ENCODE peak calls at places on chromosomes 6 and 20, in nine cellular contexts. One of them, this sample, is unnamed.
A peak's percentile ranks its signal among the peaks of the same experiment; 100 is the strongest.

GRCh38 chr20:37543828-37544227 is 16.2 kb upstream of the BLCAP start:
- DNase-seq in NCI-H82: peak; percentile 40
- DNase-seq in stimulated activated CD8-positive, alpha-beta memory T cell treated with anti-CD3 and anti-CD28 coated beads, Interleukin-2, amount 100 ng/mL, for 1 hour: no peak
- DNase-seq in cardiac fibroblast: peak; percentile 66
- DNase-seq in NCI-H460: peak; percentile 33
- DNase-seq in brain microvascular endothelial cell: peak; percentile 41
- DNase-seq in K562: no peak
- DNase-seq in DND-41: no peak
- DNase-seq in BE2C: no peak
- DNase-seq in this sample: no peak

GRCh38 chr6:130967502-130968469 is 95.3 kb downstream of the EPB41L2 start:
- DNase-seq in NCI-H82: peak; percentile 85
- DNase-seq in stimulated activated CD8-positive, alpha-beta memory T cell treated with anti-CD3 and anti-CD28 coated beads, Interleukin-2, amount 100 ng/mL, for 1 hour: no peak
- DNase-seq in cardiac fibroblast: peak; percentile 76
- DNase-seq in NCI-H460: no peak
- DNase-seq in brain microvascular endothelial cell: peak; percentile 49
- DNase-seq in K562: peak; percentile 13
- DNase-seq in DND-41: no peak
- DNase-seq in BE2C: no peak
- DNase-seq in this sample: no peak

GRCh38 chr20:63374532-63374931 is 13.4 kb upstream of the CHRNA4 start:
- DNase-seq in NCI-H82: no peak
- DNase-seq in stimulated activated CD8-positive, alpha-beta memory T cell treated with anti-CD3 and anti-CD28 coated beads, Interleukin-2, amount 100 ng/mL, for 1 hour: no peak
- DNase-seq in cardiac fibroblast: no peak
- DNase-seq in NCI-H460: no peak
- DNase-seq in brain microvascular endothelial cell: no peak
- DNase-seq in K562: no peak
- DNase-seq in DND-41: no peak
- DNase-seq in BE2C: no peak
- DNase-seq in this sample: no peak

GRCh38 chr6:25788305-25788922 is 33.9 kb downstream of the SLC17A4 start:
- DNase-seq in NCI-H82: peak; percentile 86
- DNase-seq in stimulated activated CD8-positive, alpha-beta memory T cell treated with anti-CD3 and anti-CD28 coated beads, Interleukin-2, amount 100 ng/mL, for 1 hour: no peak
- DNase-seq in cardiac fibroblast: peak; percentile 71
- DNase-seq in NCI-H460: peak; percentile 36
- DNase-seq in brain microvascular endothelial cell: peak; percentile 38
- DNase-seq in K562: peak; percentile 65
- DNase-seq in DND-41: peak; percentile 48
- DNase-seq in BE2C: peak; percentile 76
- DNase-seq in this sample: peak; percentile 46

GRCh38 chr6:123333000-123333756 is 303.6 kb downstream of the TRDN start:
- DNase-seq in NCI-H82: no peak
- DNase-seq in stimulated activated CD8-positive, alpha-beta memory T cell treated with anti-CD3 and anti-CD28 coated beads, Interleukin-2, amount 100 ng/mL, for 1 hour: no peak
- DNase-seq in cardiac fibroblast: no peak
- DNase-seq in NCI-H460: no peak
- DNase-seq in brain microvascular endothelial cell: no peak
- DNase-seq in K562: no peak
- DNase-seq in DND-41: no peak
- DNase-seq in BE2C: no peak
- DNase-seq in this sample: no peak

GRCh38 chr20:52975024-52975732 is 3.0 kb downstream of the TSHZ2 start:
- DNase-seq in NCI-H82: no peak
- DNase-seq in stimulated activated CD8-positive, alpha-beta memory T cell treated with anti-CD3 and anti-CD28 coated beads, Interleukin-2, amount 100 ng/mL, for 1 hour: no peak
- DNase-seq in cardiac fibroblast: no peak
- DNase-seq in NCI-H460: no peak
- DNase-seq in brain microvascular endothelial cell: no peak
- DNase-seq in K562: no peak
- DNase-seq in DND-41: no peak
- DNase-seq in BE2C: peak; percentile 69
- DNase-seq in this sample: no peak

GRCh38 chr6:122124908-122125307 is 274.5 kb upstream of the HSF2 start:
- DNase-seq in NCI-H82: no peak
- DNase-seq in stimulated activated CD8-positive, alpha-beta memory T cell treated with anti-CD3 and anti-CD28 coated beads, Interleukin-2, amount 100 ng/mL, for 1 hour: no peak
- DNase-seq in cardiac fibroblast: no peak
- DNase-seq in NCI-H460: no peak
- DNase-seq in brain microvascular endothelial cell: no peak
- DNase-seq in K562: no peak
- DNase-seq in DND-41: no peak
- DNase-seq in BE2C: no peak
- DNase-seq in this sample: no peak

GRCh38 chr6:8017276-8017701 is 46.9 kb downstream of the BLOC1S5 start:
- DNase-seq in NCI-H82: no peak
- DNase-seq in stimulated activated CD8-positive, alpha-beta memory T cell treated with anti-CD3 and anti-CD28 coated beads, Interleukin-2, amount 100 ng/mL, for 1 hour: no peak
- DNase-seq in cardiac fibroblast: peak; percentile 41
- DNase-seq in NCI-H460: no peak
- DNase-seq in brain microvascular endothelial cell: no peak
- DNase-seq in K562: no peak
- DNase-seq in DND-41: no peak
- DNase-seq in BE2C: no peak
- DNase-seq in this sample: peak; percentile 14

GRCh38 chr6:42984924-42985475 is 630 bp downstream of the PPP2R5D start:
- DNase-seq in NCI-H82: peak; percentile 41
- DNase-seq in stimulated activated CD8-positive, alpha-beta memory T cell treated with anti-CD3 and anti-CD28 coated beads, Interleukin-2, amount 100 ng/mL, for 1 hour: no peak
- DNase-seq in cardiac fibroblast: peak; percentile 14
- DNase-seq in NCI-H460: no peak
- DNase-seq in brain microvascular endothelial cell: no peak
- DNase-seq in K562: peak; percentile 39
- DNase-seq in DND-41: peak; percentile 48
- DNase-seq in BE2C: no peak
- DNase-seq in this sample: peak; percentile 31

GRCh38 chr6:71745525-71745924 is 140.8 kb upstream of the RIMS1 start:
- DNase-seq in NCI-H82: no peak
- DNase-seq in stimulated activated CD8-positive, alpha-beta memory T cell treated with anti-CD3 and anti-CD28 coated beads, Interleukin-2, amount 100 ng/mL, for 1 hour: no peak
- DNase-seq in cardiac fibroblast: no peak
- DNase-seq in NCI-H460: no peak
- DNase-seq in brain microvascular endothelial cell: no peak
- DNase-seq in K562: no peak
- DNase-seq in DND-41: no peak
- DNase-seq in BE2C: no peak
- DNase-seq in this sample: no peak

GRCh38 chr6:166825553-166826145 is 130.7 kb downstream of the RNASET2 start:
- DNase-seq in NCI-H82: no peak
- DNase-seq in stimulated activated CD8-positive, alpha-beta memory T cell treated with anti-CD3 and anti-CD28 coated beads, Interleukin-2, amount 100 ng/mL, for 1 hour: no peak
- DNase-seq in cardiac fibroblast: peak; percentile 70
- DNase-seq in NCI-H460: no peak
- DNase-seq in brain microvascular endothelial cell: peak; percentile 51
- DNase-seq in K562: no peak
- DNase-seq in DND-41: no peak
- DNase-seq in BE2C: no peak
- DNase-seq in this sample: no peak